ENCODE peak calls at places on chromosomes 2 and 18, in six cellular contexts. Q, M, O, Z, F and B are unnamed samples.
A peak's percentile ranks its signal among the peaks of the same experiment; 100 is the strongest.

GRCh38 chr2:46632349-46632748 is 153.0 kb downstream of the TMEM247 start:
- DNase-seq in F (no peak), Q (no peak), Z (no peak), M (no peak), O (no peak), B (no peak)

GRCh38 chr2:164054651-164055050 is 318.8 kb upstream of the FIGN start:
- DNase-seq in Z (no peak), M (no peak), F (no peak), O (no peak), Q (no peak), B (no peak)

GRCh38 chr2:187658952-187659525 is 104.8 kb upstream of the TFPI start:
- DNase-seq in Q (no peak), M (no peak), Z (no peak), O (no peak), F (no peak), B (no peak)

GRCh38 chr2:72034353-72035095 is 113.1 kb downstream of the CYP26B1 start:
- DNase-seq in F (no peak), O (no peak), M (no peak), Q (no peak), Z (no peak), B (peak; percentile 46)

GRCh38 chr2:30408961-30409387 is 38.1 kb upstream of the LCLAT1 start:
- DNase-seq in O (no peak), M (no peak), F (no peak), Z (no peak), Q (no peak), B (no peak)

GRCh38 chr2:96344011-96344410 is 8.4 kb downstream of the NCAPH start:
- DNase-seq in Z (no peak), F (peak; percentile 82), Q (peak; percentile 39), M (no peak), O (no peak), B (no peak)

GRCh38 chr2:17476060-17476459 is 42.2 kb downstream of the RAD51AP2 start:
- DNase-seq in Z (no peak), O (no peak), F (no peak), M (no peak), Q (no peak), B (no peak)

GRCh38 chr2:18536100-18536499 is 24.4 kb downstream of the RDH14 start:
- DNase-seq in Z (no peak), M (no peak), F (no peak), Q (no peak), O (no peak), B (no peak)

GRCh38 chr2:218860950-218861381 is 1.4 kb downstream of the WNT6 start:
- DNase-seq in F (peak; percentile 61), M (peak; percentile 67), Q (peak; percentile 34), Z (no peak), O (peak; percentile 67), B (no peak)

GRCh38 chr2:62369549-62370164 is 136.3 kb downstream of the TMEM17 start:
- DNase-seq in Q (no peak), M (no peak), Z (peak; percentile 28), O (no peak), F (no peak), B (no peak)

GRCh38 chr2:122795763-122796162 is 1040.3 kb downstream of the TSN start:
- DNase-seq in Z (no peak), Q (no peak), M (no peak), F (no peak), O (no peak), B (no peak)

GRCh38 chr18:58046087-58046793 is 2.2 kb downstream of the NEDD4L start:
- DNase-seq in M (no peak), F (no peak), Q (no peak), O (no peak), Z (no peak), B (no peak)

GRCh38 chr2:24986397-24986796 is 14.6 kb upstream of the DNAJC27 start:
- DNase-seq in Q (no peak), O (no peak), F (no peak), Z (no peak), M (no peak), B (no peak)

GRCh38 chr2:234278556-234279286 is 218.2 kb downstream of the ARL4C start:
- DNase-seq in F (peak; percentile 28), M (no peak), O (no peak), Q (no peak), Z (no peak), B (no peak)

GRCh38 chr18:36191711-36192110 is 4.4 kb downstream of the MOCOS start:
- DNase-seq in Z (no peak), Q (no peak), F (no peak), O (no peak), M (no peak), B (no peak)
- TF ChIP-seq CTCF in Z (no peak), Q (no peak), F (no peak), O (no peak), M (no peak), B (no peak)

GRCh38 chr2:99398303-99398702 is 61.1 kb downstream of the EIF5B start:
- DNase-seq in Z (no peak), M (no peak), Q (no peak), O (no peak), F (no peak), B (no peak)

GRCh38 chr2:99399795-99400194 is 62.6 kb downstream of the EIF5B start:
- DNase-seq in F (no peak), Z (no peak), M (no peak), Q (no peak), O (no peak), B (no peak)

GRCh38 chr2:99399063-99399462 is 61.9 kb downstream of the EIF5B start:
- DNase-seq in M (no peak), Z (no peak), Q (no peak), O (no peak), F (no peak), B (no peak)

GRCh38 chr2:99397251-99397920 is 60.2 kb downstream of the EIF5B start:
- DNase-seq in O (no peak), M (no peak), F (no peak), Q (no peak), Z (no peak), B (no peak)

DNA sequence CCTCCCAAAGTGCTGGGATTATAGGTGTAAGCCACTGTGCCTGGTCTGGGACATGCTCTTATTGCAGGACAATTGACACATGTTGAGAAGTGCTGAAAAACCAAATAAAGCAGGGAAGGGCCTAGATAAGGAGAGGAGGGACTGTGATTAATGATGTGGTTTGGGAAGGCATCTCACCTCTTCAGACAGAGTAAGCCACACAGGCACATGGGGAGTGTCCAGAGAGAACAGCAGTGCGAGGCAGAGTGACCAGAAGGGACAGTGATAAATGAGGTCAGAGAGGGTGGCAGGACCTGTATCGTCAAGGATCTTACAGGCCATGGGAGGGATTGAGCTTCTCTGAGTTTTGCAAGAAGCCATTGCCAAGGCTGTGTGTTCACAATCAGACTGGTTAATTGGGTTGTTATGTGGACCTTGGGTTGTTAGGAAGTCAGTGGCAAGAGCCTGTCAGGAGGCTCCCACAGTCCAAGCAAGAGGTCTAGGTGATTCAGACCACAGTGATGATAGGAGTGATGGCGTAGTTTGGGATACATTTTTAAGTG is 58.5 kb downstream of the EIF5B start:
- DNase-seq in M (no peak), F (no peak), Q (no peak), Z (no peak), O (no peak), B (no peak)
- H3K27ac ChIP-seq in M (no peak overlapping the region), F (no peak overlapping the region), Q (no peak overlapping the region), Z (no peak overlapping the region), O (peak overlapping the region; percentile 75), B (no peak overlapping the region)

GRCh38 chr2:168528016-168528415 is 71.9 kb downstream of the CERS6 start:
- DNase-seq in O (no peak), Z (no peak), Q (no peak), F (no peak), M (no peak), B (no peak)

GRCh38 chr2:168529900-168530561 is 74.0 kb downstream of the CERS6 start:
- DNase-seq in M (no peak), Z (no peak), Q (no peak), O (no peak), F (no peak), B (no peak)

GRCh38 chr2:168526641-168527040 is 70.6 kb downstream of the CERS6 start:
- DNase-seq in F (no peak), Z (no peak), Q (no peak), O (no peak), M (no peak), B (peak; percentile 65)

GRCh38 chr2:168529054-168529833 is 73.2 kb downstream of the CERS6 start:
- DNase-seq in O (no peak), F (no peak), Z (no peak), Q (no peak), M (no peak), B (no peak)

DNA sequence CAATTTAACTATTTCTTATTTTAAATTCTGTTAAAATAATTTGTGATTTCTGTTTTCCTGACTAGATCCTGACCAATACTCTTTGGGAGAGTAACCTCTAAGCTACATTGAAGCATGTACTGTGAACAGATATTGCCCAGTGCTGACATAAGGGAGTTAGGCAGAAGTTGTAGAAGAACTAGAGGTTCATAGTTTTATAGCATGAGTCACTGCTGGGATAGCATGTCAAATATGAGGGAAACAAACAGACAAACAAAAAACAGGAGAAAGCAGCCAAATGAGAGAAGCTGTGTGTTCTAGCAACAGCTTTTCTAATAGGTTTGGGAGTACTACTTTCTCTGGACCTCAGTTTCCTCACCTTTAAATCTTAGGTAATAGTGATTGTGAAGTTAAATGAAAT is 72.4 kb downstream of the CERS6 start:
- DNase-seq in Q (no peak), O (no peak), Z (no peak), F (no peak), M (no peak), B (no peak)
- H3K4me1 ChIP-seq in Q (peaks cover 8% of the 10 kb centered on the region), O (peaks cover 96% of the 10 kb centered on the region), Z (peaks cover 12% of the 10 kb centered on the region), F (peaks cover 13% of the 10 kb centered on the region), M (peaks cover 11% of the 10 kb centered on the region), B (peaks cover 86% of the 10 kb centered on the region)

GRCh38 chr2:181954538-181954883 is 31.1 kb upstream of the PPP1R1C start:
- DNase-seq in M (no peak), Z (no peak), O (no peak), Q (no peak), F (no peak), B (no peak)
- TF ChIP-seq CTCF in M (no peak), Z (no peak), O (no peak), Q (no peak), F (no peak), B (no peak)

GRCh38 chr2:55093381-55093780 is 43.1 kb upstream of the RTN4 start:
- DNase-seq in M (no peak), O (no peak), Q (no peak), Z (no peak), F (no peak), B (no peak)
- H3K27ac ChIP-seq in M (no peak overlapping the region), O (no peak overlapping the region), Q (no peak overlapping the region), Z (no peak overlapping the region), F (no peak overlapping the region), B (no peak overlapping the region)